ENCODE peak calls at places on chromosomes 2 and 18, in six cellular contexts. One of them, this sample, is unnamed.

GRCh38 chr18:77133051-77133919 is 702 bp upstream of the MBP start:
- DNase-seq in GM12878: no peak
- DNase-seq in A549: no peak
- DNase-seq in HepG2: no peak
- DNase-seq in endothelial cell of umbilical vein: no peak
- DNase-seq in K562: no peak
- DNase-seq in this sample: peak; percentile 87

GRCh38 chr2:126784636-126785035 is 114.1 kb upstream of the TEX51 start:
- DNase-seq in A549: no peak
- DNase-seq in endothelial cell of umbilical vein: no peak
- DNase-seq in HepG2: no peak
- DNase-seq in GM12878: no peak
- DNase-seq in K562: no peak
- DNase-seq in this sample: no peak

GRCh38 chr18:56067216-56067611 is 479.2 kb upstream of the TCF4 start:
- DNase-seq in GM12878: no peak
- DNase-seq in HepG2: no peak
- DNase-seq in A549: no peak
- DNase-seq in endothelial cell of umbilical vein: no peak
- DNase-seq in K562: no peak
- DNase-seq in this sample: no peak

GRCh38 chr2:47321411-47322031 is 81.4 kb upstream of the MSH2 start:
- DNase-seq in HepG2: no peak
- DNase-seq in K562: no peak
- DNase-seq in A549: no peak
- DNase-seq in GM12878: no peak
- DNase-seq in endothelial cell of umbilical vein: no peak
- DNase-seq in this sample: no peak

GRCh38 chr2:49770919-49771318 is 616.6 kb upstream of the FSHR start:
- DNase-seq in GM12878: no peak
- DNase-seq in HepG2: peak; percentile 53
- DNase-seq in A549: peak; percentile 31
- DNase-seq in endothelial cell of umbilical vein: no peak
- DNase-seq in K562: no peak
- DNase-seq in this sample: peak; percentile 42

GRCh38 chr2:220837226-220837625 is 734.9 kb downstream of the EPHA4 start:
- DNase-seq in GM12878: no peak
- DNase-seq in A549: no peak
- DNase-seq in K562: no peak
- DNase-seq in endothelial cell of umbilical vein: no peak
- DNase-seq in HepG2: no peak
- DNase-seq in this sample: no peak

GRCh38 chr2:233795735-233796171 is 17.6 kb downstream of the MROH2A start:
- DNase-seq in HepG2: no peak
- DNase-seq in K562: no peak
- DNase-seq in GM12878: no peak
- DNase-seq in endothelial cell of umbilical vein: no peak
- DNase-seq in A549: no peak
- DNase-seq in this sample: no peak

GRCh38 chr2:185608799-185609198 is 129.8 kb upstream of the FSIP2 start:
- DNase-seq in endothelial cell of umbilical vein: peak; percentile 4
- DNase-seq in HepG2: no peak
- DNase-seq in GM12878: no peak
- DNase-seq in A549: peak; percentile 31
- DNase-seq in K562: no peak
- DNase-seq in this sample: peak; percentile 8

GRCh38 chr2:73963385-73964120 is 21.2 kb upstream of the TET3 start:
- DNase-seq in endothelial cell of umbilical vein: no peak
- DNase-seq in K562: no peak
- DNase-seq in GM12878: peak; percentile 80
- DNase-seq in A549: no peak
- DNase-seq in HepG2: no peak
- DNase-seq in this sample: peak; percentile 36

GRCh38 chr18:70419526-70419925 is 130.7 kb downstream of the SOCS6 start:
- DNase-seq in K562: no peak
- DNase-seq in endothelial cell of umbilical vein: no peak
- DNase-seq in GM12878: no peak
- DNase-seq in A549: no peak
- DNase-seq in HepG2: no peak
- DNase-seq in this sample: no peak

GRCh38 chr2:23385748-23386421 is 906 bp downstream of the KLHL29 start:
- DNase-seq in HepG2: no peak
- DNase-seq in K562: no peak
- DNase-seq in GM12878: no peak
- DNase-seq in A549: peak; percentile 25
- DNase-seq in endothelial cell of umbilical vein: peak; percentile 27
- DNase-seq in this sample: no peak

GRCh38 chr2:127128508-127128907 is 21.6 kb upstream of the BIN1 start:
- DNase-seq in K562: no peak
- DNase-seq in HepG2: no peak
- DNase-seq in GM12878: peak; percentile 71
- DNase-seq in endothelial cell of umbilical vein: no peak
- DNase-seq in A549: no peak
- DNase-seq in this sample: no peak

GRCh38 chr2:232502901-232503791 is 15.5 kb upstream of the ECEL1 start:
- DNase-seq in GM12878: no peak
- DNase-seq in K562: peak; percentile 73
- DNase-seq in endothelial cell of umbilical vein: no peak
- DNase-seq in HepG2: no peak
- DNase-seq in A549: peak; percentile 46
- DNase-seq in this sample: peak; percentile 25

GRCh38 chr2:168652997-168653906 is 149.2 kb upstream of the NOSTRIN start:
- DNase-seq in K562: no peak
- DNase-seq in A549: no peak
- DNase-seq in endothelial cell of umbilical vein: no peak
- DNase-seq in HepG2: peak; percentile 6
- DNase-seq in GM12878: no peak
- DNase-seq in this sample: no peak

GRCh38 chr2:205762883-205763282 is 80.6 kb downstream of the NRP2 start:
- DNase-seq in endothelial cell of umbilical vein: no peak
- DNase-seq in A549: no peak
- DNase-seq in K562: no peak
- DNase-seq in HepG2: no peak
- DNase-seq in GM12878: no peak
- DNase-seq in this sample: no peak

GRCh38 chr2:109386004-109386695 is 227.6 kb downstream of the SEPTIN10 start:
- DNase-seq in A549: no peak
- DNase-seq in K562: no peak
- DNase-seq in endothelial cell of umbilical vein: no peak
- DNase-seq in GM12878: no peak
- DNase-seq in HepG2: no peak
- DNase-seq in this sample: no peak

GRCh38 chr18:56330381-56331115 is 307.8 kb downstream of the TXNL1 start:
- DNase-seq in GM12878: no peak
- DNase-seq in HepG2: no peak
- DNase-seq in K562: no peak
- DNase-seq in endothelial cell of umbilical vein: peak; percentile 93
- DNase-seq in A549: no peak
- DNase-seq in this sample: no peak

GRCh38 chr2:23629417-23630110 is 244.6 kb downstream of the KLHL29 start:
- DNase-seq in A549: no peak
- DNase-seq in endothelial cell of umbilical vein: no peak
- DNase-seq in GM12878: no peak
- DNase-seq in K562: no peak
- DNase-seq in HepG2: no peak
- DNase-seq in this sample: no peak

GRCh38 chr18:49591775-49592174 is 29.9 kb downstream of the LIPG start:
- DNase-seq in A549: no peak
- DNase-seq in GM12878: no peak
- DNase-seq in endothelial cell of umbilical vein: no peak
- DNase-seq in K562: no peak
- DNase-seq in HepG2: no peak
- DNase-seq in this sample: no peak

GRCh38 chr2:224594840-224595239 is 9.7 kb upstream of the CUL3 start:
- DNase-seq in K562: no peak
- DNase-seq in GM12878: no peak
- DNase-seq in HepG2: no peak
- DNase-seq in A549: no peak
- DNase-seq in endothelial cell of umbilical vein: no peak
- DNase-seq in this sample: no peak

GRCh38 chr18:22194151-22194598 is 24.8 kb downstream of the GATA6 start:
- DNase-seq in A549: no peak
- DNase-seq in endothelial cell of umbilical vein: peak; percentile 79
- DNase-seq in HepG2: peak; percentile 96
- DNase-seq in K562: peak; percentile 81
- DNase-seq in GM12878: no peak
- DNase-seq in this sample: no peak

GRCh38 chr2:58449286-58450010 is 208.3 kb upstream of the FANCL start:
- DNase-seq in K562: no peak
- DNase-seq in endothelial cell of umbilical vein: no peak
- DNase-seq in GM12878: peak; percentile 15
- DNase-seq in A549: no peak
- DNase-seq in HepG2: no peak
- DNase-seq in this sample: peak; percentile 23

GRCh38 chr2:58448845-58449244 is 207.7 kb upstream of the FANCL start:
- DNase-seq in K562: no peak
- DNase-seq in endothelial cell of umbilical vein: no peak
- DNase-seq in GM12878: no peak
- DNase-seq in HepG2: no peak
- DNase-seq in A549: no peak
- DNase-seq in this sample: no peak

GRCh38 chr2:58447586-58447985 is 206.5 kb upstream of the FANCL start:
- DNase-seq in A549: no peak
- DNase-seq in HepG2: no peak
- DNase-seq in K562: no peak
- DNase-seq in GM12878: no peak
- DNase-seq in endothelial cell of umbilical vein: no peak
- DNase-seq in this sample: no peak

GRCh38 chr2:58448065-58448507 is 207.0 kb upstream of the FANCL start:
- DNase-seq in A549: peak; percentile 90
- DNase-seq in K562: peak; percentile 13
- DNase-seq in endothelial cell of umbilical vein: peak; percentile 74
- DNase-seq in HepG2: peak; percentile 83
- DNase-seq in GM12878: peak; percentile 46
- DNase-seq in this sample: peak; percentile 77
- TF ChIP-seq CTCF in A549: peak; percentile 97
- TF ChIP-seq CTCF in K562: peak; percentile 81
- TF ChIP-seq CTCF in endothelial cell of umbilical vein: peak; percentile 36
- TF ChIP-seq CTCF in HepG2: peak; percentile 97
- TF ChIP-seq CTCF in GM12878: peak; percentile 50
- TF ChIP-seq CTCF in this sample: peak; percentile 80

DNA sequence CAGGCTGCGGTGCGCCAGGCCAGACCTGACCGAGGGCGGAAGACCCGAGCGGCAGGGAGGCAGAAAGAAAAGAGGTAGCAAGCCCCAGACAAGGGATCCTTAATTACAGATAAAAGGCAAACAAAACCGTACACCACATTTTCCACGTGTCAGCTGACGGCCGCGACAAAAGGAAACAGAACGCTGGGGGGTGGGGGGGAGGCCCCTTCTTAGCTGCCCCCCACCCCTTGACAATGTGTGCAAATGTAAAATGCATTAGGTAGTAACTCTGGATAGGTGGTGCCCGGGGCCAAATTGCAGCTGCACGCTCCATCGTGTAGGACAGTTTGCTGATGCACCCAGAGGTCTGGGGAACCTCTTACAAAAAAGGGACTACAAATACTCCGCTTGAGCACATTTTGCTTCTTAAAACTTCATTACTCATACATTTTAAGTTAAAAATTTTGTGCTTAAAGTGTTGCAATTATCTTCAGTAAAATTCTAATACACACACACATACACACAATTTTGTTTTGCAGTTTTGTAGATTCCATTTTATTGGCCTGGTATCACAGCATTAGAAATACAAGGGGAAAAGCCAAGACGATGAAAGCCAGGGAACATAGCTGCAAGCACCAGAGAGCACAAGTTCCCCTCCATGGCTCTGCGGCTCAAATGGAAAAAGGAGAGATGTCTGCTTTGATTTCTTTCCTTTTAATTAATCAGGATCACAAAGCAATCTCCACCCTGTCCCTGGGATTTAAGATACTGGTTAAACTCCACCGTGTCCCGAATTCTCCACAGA is 582.2 kb downstream of the ZEB2 start:
- DNase-seq in GM12878: no peak
- DNase-seq in A549: no peak
- DNase-seq in HepG2: no peak
- DNase-seq in endothelial cell of umbilical vein: peak; percentile 4
- DNase-seq in K562: no peak
- DNase-seq in this sample: no peak
- H3K4me3 ChIP-seq in GM12878: peak overlapping the region; percentile 34
- H3K4me3 ChIP-seq in A549: peak overlapping the region; percentile 49
- H3K4me3 ChIP-seq in HepG2: no peak overlapping the region
- H3K4me3 ChIP-seq in endothelial cell of umbilical vein: peak overlapping the region; percentile 47
- H3K4me3 ChIP-seq in K562: no peak overlapping the region
- H3K4me3 ChIP-seq in this sample: peak overlapping the region; percentile 44

GRCh38 chr2:199468561-199469513 is 11.1 kb upstream of the SATB2 start:
- DNase-seq in K562: no peak
- DNase-seq in HepG2: no peak
- DNase-seq in GM12878: no peak
- DNase-seq in A549: no peak
- DNase-seq in endothelial cell of umbilical vein: no peak
- DNase-seq in this sample: no peak

GRCh38 chr2:199465988-199466703 is 8.4 kb upstream of the SATB2 start:
- DNase-seq in A549: no peak
- DNase-seq in endothelial cell of umbilical vein: no peak
- DNase-seq in GM12878: no peak
- DNase-seq in K562: no peak
- DNase-seq in HepG2: no peak
- DNase-seq in this sample: no peak

GRCh38 chr2:199467462-199467822 is 9.7 kb upstream of the SATB2 start:
- DNase-seq in GM12878: no peak
- DNase-seq in K562: no peak
- DNase-seq in endothelial cell of umbilical vein: no peak
- DNase-seq in HepG2: no peak
- DNase-seq in A549: no peak
- DNase-seq in this sample: no peak

GRCh38 chr2:199465390-199465789 is 7.7 kb upstream of the SATB2 start:
- DNase-seq in HepG2: no peak
- DNase-seq in K562: no peak
- DNase-seq in GM12878: no peak
- DNase-seq in A549: no peak
- DNase-seq in endothelial cell of umbilical vein: no peak
- DNase-seq in this sample: no peak

GRCh38 chr2:199466704-199467461 is 9.1 kb upstream of the SATB2 start:
- DNase-seq in GM12878: no peak
- DNase-seq in endothelial cell of umbilical vein: no peak
- DNase-seq in A549: no peak
- DNase-seq in HepG2: no peak
- DNase-seq in K562: no peak
- DNase-seq in this sample: no peak
- TF ChIP-seq MYC in GM12878: no peak
- TF ChIP-seq MYC in endothelial cell of umbilical vein: no peak
- TF ChIP-seq MYC in A549: no peak
- TF ChIP-seq MYC in HepG2: no peak
- TF ChIP-seq MYC in K562: no peak
- TF ChIP-seq MYC in this sample: no peak

GRCh38 chr2:21715865-21716264 is 592.1 kb downstream of the TDRD15 start:
- DNase-seq in K562: no peak
- DNase-seq in HepG2: no peak
- DNase-seq in endothelial cell of umbilical vein: no peak
- DNase-seq in A549: no peak
- DNase-seq in GM12878: no peak
- DNase-seq in this sample: no peak
- TF ChIP-seq CTCF in K562: no peak
- TF ChIP-seq CTCF in HepG2: no peak
- TF ChIP-seq CTCF in endothelial cell of umbilical vein: no peak
- TF ChIP-seq CTCF in A549: no peak
- TF ChIP-seq CTCF in GM12878: no peak
- TF ChIP-seq CTCF in this sample: no peak